ENCODE peak calls at places on chromosomes 5 and 9, in six cellular contexts. B is A549, G is K562, C is endothelial cell of umbilical vein, N is HepG2, D is GM12878. A is an unnamed sample.

GRCh38 chr9:129185991-129186390 is 7.9 kb upstream of the IER5L start:
- DNase-seq in D (no peak), B (no peak), N (no peak), G (peak), C (no peak), A (no peak)

GRCh38 chr9:23571414-23572104 is 254.5 kb downstream of the ELAVL2 start:
- DNase-seq in N (no peak), B (no peak), D (no peak), G (no peak), C (no peak), A (no peak)

GRCh38 chr9:6735422-6735821 is 22.4 kb upstream of the KDM4C start:
- DNase-seq in D (no peak), B (no peak), G (no peak), C (no peak), N (no peak), A (no peak)

GRCh38 chr9:69143291-69143690 is 30.8 kb upstream of the TJP2 start:
- DNase-seq in B (no peak), N (no peak), C (peak), G (no peak), D (no peak), A (no peak)

GRCh38 chr5:180330270-180330648 is 22.9 kb downstream of the GFPT2 start:
- DNase-seq in C (no peak), B (no peak), G (no peak), N (no peak), D (no peak), A (no peak)

GRCh38 chr9:125142560-125143376 is 560 bp downstream of the SCAI start:
- DNase-seq in D (no peak), C (peak), N (no peak), G (no peak), B (no peak), A (peak)

GRCh38 chr9:130263601-130264413 is 1.8 kb upstream of the HMCN2 start:
- DNase-seq in D (no peak), N (no peak), G (no peak), B (no peak), C (no peak), A (peak)

GRCh38 chr9:71025728-71026127 is 95.7 kb downstream of the TRPM3 start:
- DNase-seq in N (no peak), C (no peak), B (no peak), G (no peak), D (no peak), A (no peak)

GRCh38 chr5:172748341-172748843 is 22.6 kb downstream of the DUSP1 start:
- DNase-seq in C (peak), B (no peak), N (no peak), G (no peak), D (no peak), A (no peak)

GRCh38 chr5:80825780-80826460 is 134.2 kb upstream of the RASGRF2 start:
- DNase-seq in D (no peak), C (peak), N (no peak), G (no peak), B (no peak), A (no peak)

GRCh38 chr9:4220361-4220760 is 79.5 kb downstream of the GLIS3 start:
- DNase-seq in B (no peak), N (no peak), D (no peak), C (no peak), G (no peak), A (no peak)

GRCh38 chr9:90107864-90108263 is 503.1 kb downstream of the GADD45G start:
- DNase-seq in N (no peak), C (no peak), B (no peak), D (no peak), G (no peak), A (no peak)

GRCh38 chr5:14696057-14696456 is 31.5 kb downstream of the OTULIN start:
- DNase-seq in B (peak), C (no peak), D (no peak), N (no peak), G (peak), A (no peak)

GRCh38 chr5:74167206-74167929 is 473.2 kb downstream of the ENC1 start:
- DNase-seq in B (peak), G (no peak), C (peak), D (no peak), N (no peak), A (no peak)

GRCh38 chr9:33765411-33765810 is 29.9 kb upstream of the PRSS3 start:
- DNase-seq in C (peak), G (no peak), N (no peak), D (no peak), B (peak), A (peak)

GRCh38 chr5:19771174-19771835 is 216.7 kb downstream of the CDH18 start:
- DNase-seq in N (no peak), D (no peak), G (no peak), B (no peak), C (peak), A (no peak)

GRCh38 chr5:88045931-88046461 is 222.6 kb downstream of the TMEM161B start:
- DNase-seq in D (no peak), C (no peak), N (no peak), G (no peak), B (no peak), A (no peak)

GRCh38 chr9:114309096-114309495 is 13.8 kb upstream of the ORM1 start:
- DNase-seq in G (no peak), B (no peak), C (no peak), N (no peak), D (no peak), A (no peak)

GRCh38 chr5:151121652-151122051 is 35.9 kb downstream of the ANXA6 start:
- DNase-seq in N (no peak), G (no peak), C (no peak), B (no peak), D (no peak), A (no peak)

GRCh38 chr5:172939561-172939960 is 19.7 kb upstream of the RPL26L1 start:
- DNase-seq in B (no peak), D (no peak), C (no peak), N (no peak), G (no peak), A (no peak)

GRCh38 chr5:142446960-142447279 is 122.1 kb upstream of the SPRY4 start:
- DNase-seq in N (no peak), B (no peak), G (no peak), D (no peak), C (no peak), A (no peak)

GRCh38 chr5:137209232-137209810 is 289.8 kb downstream of the SPOCK1 start:
- DNase-seq in D (no peak), N (no peak), C (peak), G (no peak), B (no peak), A (no peak)

GRCh38 chr5:67030289-67031069 is 166.1 kb downstream of the CD180 start:
- DNase-seq in N (no peak), G (no peak), D (no peak), C (peak), B (no peak), A (no peak)

GRCh38 chr9:130328349-130328801 is 62.8 kb downstream of the HMCN2 start:
- DNase-seq in B (no peak), D (no peak), C (no peak), G (no peak), N (no peak), A (peak)

GRCh38 chr5:111755264-111755941 is 1.6 kb downstream of the NREP start:
- DNase-seq in N (no peak), D (no peak), B (no peak), C (no peak), G (no peak), A (no peak)

GRCh38 chr5:140114341-140115185 is 654 bp downstream of the PURA start:
- DNase-seq in G (peak), D (no peak), N (no peak), B (peak), C (peak), A (peak)
- TF ChIP-seq POLR2A in G (no peak), D (peak), N (no peak), B (no peak), C (no peak), A (peak)

DNA sequence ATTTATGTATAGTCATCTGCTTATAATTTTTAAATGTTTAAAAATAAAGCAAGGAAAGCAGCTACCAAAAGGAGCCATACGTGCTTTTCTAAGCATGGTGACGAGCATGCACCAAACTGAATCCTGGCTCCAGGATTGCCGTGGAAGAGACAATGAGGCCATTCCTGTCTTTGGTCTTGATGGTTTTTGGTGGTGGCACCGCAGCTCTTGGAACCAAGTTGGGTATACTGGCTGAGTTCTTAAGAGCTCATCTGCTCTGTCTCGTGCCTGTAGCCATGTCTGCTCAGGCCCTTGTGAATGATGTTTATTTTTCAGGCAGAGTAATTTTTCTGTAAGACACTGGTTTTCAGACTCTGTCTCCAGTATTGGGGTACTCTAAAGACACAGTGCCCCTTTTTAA is 246.1 kb downstream of the FANCC start:
- DNase-seq in D (no peak), B (no peak), C (no peak), G (no peak), N (no peak), A (no peak)
- TF ChIP-seq MYC in D (no peak), B (no peak), C (no peak), G (no peak), N (no peak), A (no peak)

DNA sequence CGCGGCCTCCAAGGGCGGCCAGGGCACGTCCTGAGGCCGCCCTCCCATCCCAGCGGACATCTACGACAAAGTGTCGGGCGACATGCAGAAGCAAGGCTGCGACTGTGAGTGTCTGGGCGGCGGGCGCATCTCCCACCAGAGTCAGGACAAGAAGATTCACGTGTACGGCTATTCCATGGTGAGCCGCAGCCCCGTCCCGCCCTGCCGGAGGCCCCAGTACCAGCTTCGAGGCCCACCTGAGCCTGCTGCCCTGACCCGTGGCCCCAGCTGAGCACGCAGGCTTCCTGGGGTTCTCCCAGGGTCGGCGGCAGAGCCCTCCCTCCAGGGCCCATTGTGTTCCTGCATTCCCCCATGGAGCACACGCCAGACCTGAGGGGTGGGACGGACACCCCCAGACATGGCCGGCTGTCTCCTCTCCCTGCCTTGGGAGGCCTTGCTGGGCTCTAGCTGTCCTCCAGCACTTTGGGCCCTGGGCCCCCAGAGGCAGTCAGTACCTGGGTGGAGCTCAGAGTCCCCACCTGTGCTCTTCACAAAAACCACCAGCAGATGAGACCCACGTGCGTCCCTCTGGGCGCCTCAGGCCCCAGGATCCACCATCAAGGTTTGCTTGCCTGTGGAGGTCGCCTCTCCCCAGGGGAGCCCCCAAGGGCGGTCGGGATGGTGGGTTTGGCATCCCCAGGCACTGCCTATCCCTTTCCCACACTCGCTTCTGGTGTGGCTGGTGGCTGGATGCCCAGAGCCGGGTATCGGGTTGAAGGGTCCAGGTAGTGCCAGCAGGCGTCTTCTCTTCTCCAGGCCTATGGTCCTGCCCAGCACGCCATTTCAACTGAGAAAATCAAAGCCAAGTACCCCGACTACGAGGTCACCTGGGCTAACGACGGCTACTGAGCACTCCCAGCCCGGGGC is 1.0 kb downstream of the PHPT1 start:
- DNase-seq in D (no peak), G (no peak), N (no peak), B (no peak), C (no peak), A (no peak)
- TF ChIP-seq POLR2A in D (peak), G (no peak), N (no peak), B (no peak), C (no peak), A (no peak)

GRCh38 chr5:72815580-72816296 is 723 bp upstream of the TNPO1 start:
- DNase-seq in C (no peak), B (no peak), G (no peak), N (no peak), D (no peak), A (no peak)
- TF ChIP-seq MYC in C (no peak), B (no peak), G (no peak), N (no peak), D (no peak), A (no peak)

DNA sequence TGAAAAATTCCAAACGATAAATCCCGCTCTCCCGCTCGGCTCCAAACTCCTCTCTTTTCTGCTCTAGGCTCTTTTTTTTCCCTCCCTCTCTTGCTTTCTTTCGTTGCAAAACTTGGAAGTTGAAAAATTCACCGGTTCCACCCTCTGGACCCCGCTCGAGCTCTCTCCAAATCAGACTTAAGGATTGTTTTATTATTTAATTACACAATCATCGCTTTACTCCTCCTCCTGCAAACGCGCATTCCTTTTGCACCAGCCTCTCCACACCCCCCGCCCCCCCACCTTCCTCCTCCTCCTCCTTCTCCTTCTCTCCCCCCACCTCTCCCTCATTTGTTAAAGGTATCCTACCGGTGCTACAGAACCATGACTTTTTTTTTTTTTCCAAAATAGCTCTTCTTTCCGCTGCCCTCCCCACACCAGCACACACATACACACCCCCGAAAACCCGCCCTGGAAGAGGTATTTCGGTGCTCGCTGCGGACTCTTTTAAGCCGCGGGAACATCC is 535 bp upstream of the NFIB start:
- DNase-seq in B (peak), C (peak), D (no peak), G (peak), N (peak), A (no peak)
- TF ChIP-seq POLR2A in B (no peak), C (peak), D (no peak), G (no peak), N (no peak), A (no peak)

DNA sequence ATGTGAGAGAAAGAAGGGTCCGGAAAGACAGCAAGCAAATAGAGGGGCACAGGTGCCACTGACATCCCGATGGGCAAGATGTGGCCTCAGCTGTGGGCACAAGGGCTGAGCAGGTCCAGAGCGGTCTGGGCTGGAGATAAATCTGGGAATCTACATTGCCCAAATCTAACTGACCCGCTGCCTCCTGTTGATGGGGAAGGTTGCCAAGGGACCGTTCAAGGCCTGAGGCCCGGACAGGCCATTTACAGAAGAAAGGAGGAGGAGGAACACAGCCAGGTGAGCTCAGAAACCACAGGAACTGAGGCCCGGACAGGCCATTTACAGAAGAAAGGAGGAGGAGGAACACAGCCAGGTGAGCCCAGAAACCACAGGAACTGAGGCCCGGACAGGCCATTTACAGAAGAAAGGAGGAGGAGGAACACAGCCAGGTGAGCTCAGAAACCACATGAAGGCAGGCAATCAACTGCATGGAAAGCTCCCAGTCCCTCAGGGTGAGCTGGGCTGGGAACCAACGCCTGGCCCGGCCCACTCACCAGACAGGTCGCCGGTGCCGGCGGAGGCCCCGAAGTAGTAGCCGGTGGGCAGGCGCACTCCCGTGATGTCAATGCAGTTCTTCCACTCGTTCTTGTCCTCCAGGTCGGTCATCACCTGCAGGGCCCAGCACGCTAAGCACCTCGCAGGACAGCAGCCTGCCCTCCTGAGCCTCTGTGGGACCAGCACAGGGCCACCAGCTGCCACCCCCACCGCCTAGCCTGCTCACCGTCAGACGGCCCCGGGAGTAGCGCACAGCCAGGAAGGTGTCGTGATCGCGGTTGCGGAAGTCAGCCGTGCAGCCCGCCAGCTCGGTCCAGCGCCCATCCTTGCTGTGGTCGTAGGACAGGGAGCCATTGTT is 14.6 kb downstream of the LMAN2 start:
- DNase-seq in C (no peak), G (no peak), B (no peak), D (no peak), N (no peak), A (no peak)
- TF ChIP-seq MYC in C (no peak), G (no peak), B (no peak), D (no peak), N (no peak), A (no peak)

GRCh38 chr9:35912791-35913400 is 3.6 kb downstream of the SPAAR start:
- DNase-seq in D (no peak), G (no peak), B (no peak), N (no peak), C (no peak), A (no peak)

GRCh38 chr9:35911690-35912089 is 2.4 kb downstream of the SPAAR start:
- DNase-seq in C (no peak), N (no peak), G (no peak), B (no peak), D (no peak), A (no peak)

GRCh38 chr9:35909274-35909673 is at the start of gene SPAAR:
- DNase-seq in C (peak), D (no peak), B (no peak), G (no peak), N (no peak), A (no peak)

GRCh38 chr9:35909687-35910612 is 660 bp downstream of the SPAAR start:
- DNase-seq in N (no peak), C (no peak), G (no peak), D (no peak), B (no peak), A (no peak)

DNA sequence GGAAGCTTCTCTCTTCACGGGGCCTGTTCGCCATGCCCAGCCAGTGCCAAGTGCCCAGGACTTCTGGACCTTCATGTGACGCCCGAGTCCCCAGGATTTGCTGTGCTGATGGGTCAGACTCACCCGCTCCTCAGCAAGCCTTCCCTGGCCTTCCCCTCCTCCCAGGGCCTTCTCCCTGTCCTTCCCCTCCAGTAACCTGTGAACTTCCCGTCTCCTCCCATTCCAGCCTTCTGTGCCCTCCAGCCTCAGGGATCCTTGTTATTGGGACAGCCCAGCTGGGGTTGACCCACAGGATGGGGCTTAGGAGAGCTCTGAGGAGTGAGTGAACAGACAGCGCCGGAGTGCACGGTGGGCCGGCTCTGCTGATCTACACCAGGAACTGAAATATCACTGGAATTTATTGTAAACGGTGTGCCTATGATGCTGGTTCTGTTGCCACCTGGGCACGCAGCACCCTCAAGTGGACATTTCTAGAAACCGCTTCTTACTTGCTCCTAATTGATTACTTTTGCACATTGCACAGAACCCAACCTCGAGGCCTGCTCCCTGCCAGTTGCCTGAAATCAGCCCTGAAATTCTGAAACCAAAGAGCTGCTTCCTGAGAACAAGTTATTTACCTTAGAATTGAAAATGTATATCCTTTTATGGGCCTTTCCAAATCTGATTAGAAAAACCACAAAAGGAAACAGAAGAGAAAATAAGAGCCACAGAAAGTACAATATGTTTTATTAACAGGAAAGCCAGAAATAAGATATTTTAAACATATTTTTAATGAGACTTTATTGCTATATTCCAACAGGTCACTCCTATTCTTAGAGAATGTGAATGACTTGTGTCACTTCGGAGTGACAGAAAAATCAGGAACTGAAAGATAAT is 1.6 kb downstream of the SPAAR start:
- DNase-seq in B (peak), G (peak), N (peak), C (peak), D (no peak), A (peak)
- TF ChIP-seq POLR2A in B (no peak), G (no peak), N (no peak), C (peak), D (no peak), A (no peak)

GRCh38 chr9:101173907-101174306 is 145.4 kb downstream of the PLPPR1 start:
- DNase-seq in C (no peak), N (no peak), G (no peak), D (no peak), B (no peak), A (no peak)

GRCh38 chr9:101172671-101173070 is 144.1 kb downstream of the PLPPR1 start:
- DNase-seq in N (no peak), C (no peak), B (no peak), D (no peak), G (no peak), A (no peak)

GRCh38 chr9:101176384-101176783 is 147.9 kb downstream of the PLPPR1 start:
- DNase-seq in C (no peak), B (peak), N (peak), G (peak), D (no peak), A (peak)
- TF ChIP-seq MYC in C (no peak), B (no peak), N (no peak), G (no peak), D (no peak), A (no peak)

A was measured in NB4.